ENCODE peak calls at places on chromosomes 6 and 20, in five cellular contexts. Q is endodermal cell, I is body of pancreas, X is A549, K is dorsolateral prefrontal cortex. U is an unnamed sample.

GRCh38 chr20:53734006-53734688 is 140.5 kb upstream of the ZNF217 start:
- DNase-seq in K (no peak), I (no peak), Q (peak), X (no peak), U (no peak)

GRCh38 chr6:27205375-27206278 is 41.9 kb upstream of the PRSS16 start:
- DNase-seq in Q (peak), K (no peak), I (no peak), X (no peak), U (no peak)

GRCh38 chr20:32435449-32436107 is 77.4 kb downstream of the ASXL1 start:
- DNase-seq in Q (peak), I (no peak), K (no peak), X (no peak), U (no peak)

GRCh38 chr6:16392010-16392409 is 153.6 kb downstream of the GMPR start:
- DNase-seq in Q (no peak), X (no peak), I (no peak), K (no peak), U (no peak)

GRCh38 chr6:37204014-37204751 is 34.2 kb downstream of the PIM1 start:
- DNase-seq in I (peak), Q (no peak), K (no peak), X (no peak), U (no peak)

GRCh38 chr6:26304213-26305096 is 60.5 kb upstream of the BTN3A2 start:
- DNase-seq in I (peak), Q (no peak), X (no peak), K (no peak), U (no peak)

GRCh38 chr6:77178821-77179220 is 284.5 kb downstream of the HTR1B start:
- DNase-seq in Q (no peak), I (no peak), X (no peak), K (no peak), U (no peak)

GRCh38 chr6:157075549-157076426 is 247.5 kb downstream of the TMEM242 start:
- DNase-seq in Q (no peak), X (no peak), K (no peak), I (no peak), U (no peak)

GRCh38 chr6:145733207-145733606 is 2.1 kb downstream of the EPM2A start:
- DNase-seq in K (no peak), I (no peak), X (no peak), Q (no peak), U (no peak)

GRCh38 chr6:106547961-106548453 is 81.3 kb downstream of the RTN4IP1 start:
- DNase-seq in X (no peak), I (no peak), K (no peak), Q (peak), U (no peak)

GRCh38 chr6:122752493-122752892 is 27.0 kb upstream of the FABP7 start:
- DNase-seq in I (no peak), X (no peak), Q (no peak), K (no peak), U (no peak)

GRCh38 chr20:51383891-51384510 is 158.5 kb downstream of the NFATC2 start:
- DNase-seq in K (no peak), I (no peak), X (no peak), Q (no peak), U (no peak)

GRCh38 chr6:34182751-34183531 is 37.1 kb upstream of the GRM4 start:
- DNase-seq in I (peak), X (no peak), Q (no peak), K (no peak), U (no peak)

GRCh38 chr6:136341967-136342366 is 52.3 kb upstream of the BCLAF1 start:
- DNase-seq in I (no peak), Q (no peak), X (no peak), K (no peak), U (no peak)

GRCh38 chr6:75421316-75422023 is 72.1 kb downstream of the FILIP1 start:
- DNase-seq in X (no peak), K (no peak), I (no peak), Q (no peak), U (no peak)

GRCh38 chr6:47655719-47656595 is 42.4 kb upstream of the ADGRF4 start:
- DNase-seq in Q (peak), X (no peak), I (no peak), K (no peak), U (no peak)

GRCh38 chr20:43744121-43744520 is 17.3 kb upstream of the GTSF1L start:
- DNase-seq in K (no peak), X (no peak), Q (peak), I (no peak), U (no peak)

GRCh38 chr20:23129891-23130621 is 43.9 kb upstream of the CD93 start:
- DNase-seq in K (peak), I (no peak), Q (no peak), X (no peak), U (no peak)

GRCh38 chr6:52504778-52505127 is 72.1 kb downstream of the TRAM2 start:
- DNase-seq in I (peak), Q (no peak), X (no peak), K (no peak), U (no peak)

GRCh38 chr6:28988536-28989415 is 16.3 kb downstream of the ZNF311 start:
- DNase-seq in I (peak), K (no peak), X (peak), Q (peak), U (peak)
- TF ChIP-seq CTCF in I (peak), K (no peak), X (no peak), Q (peak), U (peak)

GRCh38 chr6:63816979-63817436 is 181.4 kb downstream of the PHF3 start:
- DNase-seq in I (no peak), K (no peak), X (no peak), Q (peak), U (no peak)
- TF ChIP-seq CTCF in I (no peak), K (no peak), X (no peak), Q (peak), U (no peak)

GRCh38 chr20:63519765-63520593 is 586 bp upstream of the PPDPF start:
- DNase-seq in I (no peak), X (peak), Q (peak), K (no peak), U (no peak)
- TF ChIP-seq CTCF in I (peak), X (peak), Q (peak), K (no peak), U (peak)

GRCh38 chr6:10424005-10424404 is 9.1 kb upstream of the TFAP2A start:
- DNase-seq in I (no peak), K (no peak), X (no peak), Q (peak), U (no peak)
- TF ChIP-seq CTCF in I (no peak), K (no peak), X (no peak), Q (peak), U (peak)

DNA sequence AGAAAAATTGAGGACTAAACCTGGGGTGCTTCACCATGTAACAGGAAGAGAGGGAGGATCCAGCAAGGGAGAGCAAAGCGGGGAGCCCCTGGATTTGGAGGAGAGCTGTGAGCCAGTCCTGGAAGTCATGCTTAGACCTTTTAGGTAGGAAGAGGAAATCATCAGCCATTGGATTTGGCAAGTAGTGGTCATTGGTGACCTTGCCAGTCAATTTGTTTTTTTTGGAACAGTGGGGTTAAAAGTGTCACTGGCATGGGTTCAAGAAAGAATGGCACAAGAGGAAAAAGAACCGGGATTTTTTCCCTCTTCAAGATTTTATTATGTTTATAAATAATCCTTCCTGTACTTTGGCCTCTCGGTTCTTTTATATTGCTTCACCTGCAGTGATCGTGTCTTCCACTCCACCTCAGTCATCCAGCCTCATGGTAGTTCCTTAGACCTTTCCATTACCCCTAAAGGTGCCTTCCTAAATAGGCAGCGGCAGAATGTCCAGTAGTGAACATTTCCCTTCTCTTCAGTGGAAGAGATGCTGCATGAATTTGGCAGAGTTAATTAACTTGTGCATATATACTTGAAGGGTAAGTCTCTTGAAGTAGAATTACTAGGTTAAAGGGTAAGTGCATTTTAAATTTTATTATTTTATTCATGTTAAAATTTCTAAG is 124.7 kb downstream of the QKI start:
- DNase-seq in X (no peak), K (no peak), Q (no peak), I (peak), U (no peak)
- TF ChIP-seq CTCF in X (no peak), K (no peak), Q (no peak), I (no peak), U (no peak)